ENCODE peak calls at places on chromosomes 6 and 20, in nine cellular contexts. R is heart right ventricle; E is GM12865; B is NCI-H1930; S is cardiac muscle cell; J is NK-92 treated with Interleukin-12 subunit alpha and Interleukin-12 subunit beta, amount 100 ng/mL, for 24 hours; D is activated naive CD8-positive, alpha-beta T cell treated with anti-CD3 and anti-CD28 coated beads for 36 hours; A is progenitor cell of endocrine pancreas; Z is stimulated activated CD4-positive, alpha-beta T cell treated with anti-CD3 and anti-CD28 coated beads, Interleukin-15, amount 100 ng/mL, for 24 hours. I is an unnamed sample.

GRCh38 chr20:23127506-23128279 is 41.6 kb upstream of the CD93 start:
- DNase-seq in R (no peak), E (no peak), B (no peak), S (no peak), J (no peak), D (no peak), A (no peak), Z (no peak), I (no peak)

GRCh38 chr20:11059659-11060058 is 385.9 kb upstream of the JAG1 start:
- DNase-seq in R (no peak), E (no peak), B (no peak), S (no peak), J (no peak), D (no peak), A (no peak), Z (no peak), I (no peak)

GRCh38 chr20:58884966-58885365 is 32.5 kb downstream of the GNAS start:
- DNase-seq in R (no peak), E (no peak), B (no peak), S (no peak), J (no peak), D (no peak), A (no peak), Z (no peak), I (no peak)

GRCh38 chr20:1946762-1947534 is 46.9 kb downstream of the PDYN start:
- DNase-seq in R (peak; percentile 30), E (no peak), B (no peak), S (peak; percentile 84), J (peak; percentile 70), D (no peak), A (peak; percentile 26), Z (no peak), I (no peak)

GRCh38 chr6:44053760-44054556 is 73.3 kb downstream of the MRPL14 start:
- DNase-seq in R (no peak), E (no peak), B (no peak), S (peak; percentile 54), J (no peak), D (no peak), A (no peak), Z (no peak), I (no peak)

GRCh38 chr6:152587473-152587872 is 49.7 kb downstream of the SYNE1 start:
- DNase-seq in R (no peak), E (no peak), B (no peak), S (no peak), J (no peak), D (no peak), A (no peak), Z (no peak), I (no peak)

GRCh38 chr6:72890671-72891070 is 268.8 kb downstream of the KCNQ5 start:
- DNase-seq in R (no peak), E (no peak), B (no peak), S (no peak), J (no peak), D (no peak), A (no peak), Z (no peak), I (no peak)

GRCh38 chr6:14217728-14218637 is 100.4 kb downstream of the CD83 start:
- DNase-seq in R (no peak), E (no peak), B (no peak), S (no peak), J (no peak), D (no peak), A (no peak), Z (no peak), I (no peak)

GRCh38 chr6:53377793-53378192 is 29.0 kb upstream of the ELOVL5 start:
- DNase-seq in R (no peak), E (no peak), B (no peak), S (peak; percentile 64), J (no peak), D (no peak), A (no peak), Z (no peak), I (no peak)

GRCh38 chr6:35262596-35262995 is 3.1 kb downstream of the ZNF76 start:
- DNase-seq in R (no peak), E (no peak), B (no peak), S (no peak), J (no peak), D (no peak), A (no peak), Z (no peak), I (no peak)